ENCODE peak calls at places on chromosomes 4 and X, in ten cellular contexts. One of them, this sample, is unnamed.

GRCh38 chr4:143555676-143556075 is 42.2 kb downstream of the SMARCA5 start:
- DNase-seq in psoas muscle: no peak
- DNase-seq in PC-9: no peak
- DNase-seq in mammary epithelial cell: peak; percentile 8
- DNase-seq in AG04449: no peak
- DNase-seq in GM13977: no peak
- DNase-seq in A549: no peak
- DNase-seq in mucosa of descending colon: no peak
- DNase-seq in ovary: no peak
- DNase-seq in astrocyte of the spinal cord: no peak
- DNase-seq in this sample: no peak

GRCh38 chr4:135724426-135724825 is 1522.8 kb upstream of the PABPC4L start:
- DNase-seq in mucosa of descending colon: no peak
- DNase-seq in GM13977: no peak
- DNase-seq in astrocyte of the spinal cord: no peak
- DNase-seq in A549: no peak
- DNase-seq in AG04449: no peak
- DNase-seq in mammary epithelial cell: no peak
- DNase-seq in ovary: no peak
- DNase-seq in PC-9: no peak
- DNase-seq in psoas muscle: no peak
- DNase-seq in this sample: no peak

GRCh38 chr4:3040447-3041191 is 33.7 kb downstream of the HTT-AS start:
- DNase-seq in PC-9: no peak
- DNase-seq in psoas muscle: peak; percentile 55
- DNase-seq in AG04449: no peak
- DNase-seq in A549: no peak
- DNase-seq in GM13977: peak; percentile 56
- DNase-seq in mucosa of descending colon: no peak
- DNase-seq in ovary: no peak
- DNase-seq in mammary epithelial cell: no peak
- DNase-seq in astrocyte of the spinal cord: no peak
- DNase-seq in this sample: peak; percentile 72

GRCh38 chr4:184344899-184345572 is 127.4 kb upstream of the ENPP6 start:
- DNase-seq in PC-9: no peak
- DNase-seq in astrocyte of the spinal cord: no peak
- DNase-seq in GM13977: no peak
- DNase-seq in AG04449: no peak
- DNase-seq in psoas muscle: peak; percentile 78
- DNase-seq in A549: no peak
- DNase-seq in ovary: no peak
- DNase-seq in mucosa of descending colon: no peak
- DNase-seq in mammary epithelial cell: no peak
- DNase-seq in this sample: no peak

GRCh38 chr4:73068496-73069337 is 799 bp downstream of the COX18 start:
- DNase-seq in mucosa of descending colon: no peak
- DNase-seq in A549: peak; percentile 25
- DNase-seq in PC-9: no peak
- DNase-seq in astrocyte of the spinal cord: peak; percentile 53
- DNase-seq in AG04449: no peak
- DNase-seq in psoas muscle: no peak
- DNase-seq in ovary: no peak
- DNase-seq in GM13977: no peak
- DNase-seq in mammary epithelial cell: peak; percentile 37
- DNase-seq in this sample: no peak

GRCh38 chr4:151678048-151678853 is 82.6 kb downstream of the GATB start:
- DNase-seq in psoas muscle: no peak
- DNase-seq in mammary epithelial cell: no peak
- DNase-seq in A549: no peak
- DNase-seq in GM13977: no peak
- DNase-seq in AG04449: no peak
- DNase-seq in ovary: no peak
- DNase-seq in PC-9: no peak
- DNase-seq in mucosa of descending colon: no peak
- DNase-seq in astrocyte of the spinal cord: no peak
- DNase-seq in this sample: no peak

GRCh38 chr4:127479031-127479622 is 153.6 kb upstream of the INTU start:
- DNase-seq in A549: peak; percentile 50
- DNase-seq in AG04449: no peak
- DNase-seq in psoas muscle: no peak
- DNase-seq in ovary: no peak
- DNase-seq in astrocyte of the spinal cord: peak; percentile 50
- DNase-seq in mucosa of descending colon: no peak
- DNase-seq in mammary epithelial cell: peak; percentile 1
- DNase-seq in GM13977: peak; percentile 23
- DNase-seq in PC-9: peak; percentile 39
- DNase-seq in this sample: no peak

GRCh38 chr4:75658881-75659280 is 14.3 kb downstream of the G3BP2 start:
- DNase-seq in PC-9: peak; percentile 67
- DNase-seq in A549: peak; percentile 3
- DNase-seq in mammary epithelial cell: no peak
- DNase-seq in ovary: no peak
- DNase-seq in psoas muscle: no peak
- DNase-seq in astrocyte of the spinal cord: no peak
- DNase-seq in mucosa of descending colon: no peak
- DNase-seq in GM13977: no peak
- DNase-seq in AG04449: no peak
- DNase-seq in this sample: no peak

GRCh38 chrX:25721564-25721963 is 416.6 kb upstream of the MAGEB18 start:
- DNase-seq in mucosa of descending colon: no peak
- DNase-seq in GM13977: peak; percentile 3
- DNase-seq in A549: peak; percentile 18
- DNase-seq in ovary: no peak
- DNase-seq in AG04449: no peak
- DNase-seq in PC-9: no peak
- DNase-seq in mammary epithelial cell: no peak
- DNase-seq in astrocyte of the spinal cord: peak; percentile 26
- DNase-seq in psoas muscle: no peak
- DNase-seq in this sample: no peak

GRCh38 chr4:19748470-19748869 is 503.2 kb upstream of the SLIT2 start:
- DNase-seq in psoas muscle: no peak
- DNase-seq in PC-9: no peak
- DNase-seq in AG04449: peak; percentile 52
- DNase-seq in GM13977: no peak
- DNase-seq in A549: no peak
- DNase-seq in ovary: no peak
- DNase-seq in mucosa of descending colon: no peak
- DNase-seq in astrocyte of the spinal cord: no peak
- DNase-seq in mammary epithelial cell: no peak
- DNase-seq in this sample: no peak

GRCh38 chr4:4572821-4573220 is 31.0 kb upstream of the STX18 start:
- DNase-seq in AG04449: no peak
- DNase-seq in mammary epithelial cell: no peak
- DNase-seq in psoas muscle: no peak
- DNase-seq in GM13977: no peak
- DNase-seq in astrocyte of the spinal cord: no peak
- DNase-seq in mucosa of descending colon: no peak
- DNase-seq in PC-9: no peak
- DNase-seq in A549: no peak
- DNase-seq in ovary: no peak
- DNase-seq in this sample: no peak

GRCh38 chr4:87011340-87012034 is 76.7 kb downstream of the AFF1 start:
- DNase-seq in A549: peak; percentile 80
- DNase-seq in GM13977: no peak
- DNase-seq in AG04449: no peak
- DNase-seq in ovary: no peak
- DNase-seq in psoas muscle: no peak
- DNase-seq in PC-9: peak; percentile 79
- DNase-seq in mucosa of descending colon: no peak
- DNase-seq in astrocyte of the spinal cord: peak; percentile 83
- DNase-seq in mammary epithelial cell: peak; percentile 80
- DNase-seq in this sample: no peak

GRCh38 chr4:153345011-153345981 is 808 bp downstream of the MND1 start:
- DNase-seq in psoas muscle: peak; percentile 49
- DNase-seq in astrocyte of the spinal cord: peak; percentile 63
- DNase-seq in GM13977: peak; percentile 56
- DNase-seq in A549: peak; percentile 57
- DNase-seq in AG04449: no peak
- DNase-seq in ovary: peak; percentile 33
- DNase-seq in mammary epithelial cell: peak; percentile 74
- DNase-seq in PC-9: peak; percentile 67
- DNase-seq in mucosa of descending colon: peak; percentile 59
- DNase-seq in this sample: peak; percentile 47

GRCh38 chr4:3201718-3202702 is 46.9 kb upstream of the MSANTD1 start:
- DNase-seq in astrocyte of the spinal cord: peak; percentile 33
- DNase-seq in GM13977: peak; percentile 68
- DNase-seq in PC-9: no peak
- DNase-seq in psoas muscle: no peak
- DNase-seq in A549: no peak
- DNase-seq in mucosa of descending colon: no peak
- DNase-seq in mammary epithelial cell: no peak
- DNase-seq in AG04449: no peak
- DNase-seq in ovary: no peak
- DNase-seq in this sample: peak; percentile 75

GRCh38 chr4:183132081-183132480 is 33.0 kb downstream of the WWC2 start:
- DNase-seq in mucosa of descending colon: no peak
- DNase-seq in ovary: no peak
- DNase-seq in A549: no peak
- DNase-seq in psoas muscle: no peak
- DNase-seq in PC-9: no peak
- DNase-seq in AG04449: no peak
- DNase-seq in GM13977: no peak
- DNase-seq in mammary epithelial cell: no peak
- DNase-seq in astrocyte of the spinal cord: no peak
- DNase-seq in this sample: no peak

GRCh38 chr4:158255727-158256324 is 45.5 kb downstream of the TMEM144 start:
- DNase-seq in psoas muscle: no peak
- DNase-seq in mammary epithelial cell: peak; percentile 27
- DNase-seq in AG04449: peak; percentile 2
- DNase-seq in GM13977: peak; percentile 9
- DNase-seq in ovary: no peak
- DNase-seq in PC-9: no peak
- DNase-seq in astrocyte of the spinal cord: peak; percentile 68
- DNase-seq in A549: peak; percentile 41
- DNase-seq in mucosa of descending colon: no peak
- DNase-seq in this sample: no peak

GRCh38 chr4:122647656-122648055 is 26.8 kb upstream of the IL21 start:
- DNase-seq in PC-9: no peak
- DNase-seq in astrocyte of the spinal cord: no peak
- DNase-seq in ovary: no peak
- DNase-seq in AG04449: no peak
- DNase-seq in A549: no peak
- DNase-seq in psoas muscle: no peak
- DNase-seq in GM13977: no peak
- DNase-seq in mucosa of descending colon: no peak
- DNase-seq in mammary epithelial cell: no peak
- DNase-seq in this sample: no peak

GRCh38 chr4:122658377-122658776 is 37.5 kb upstream of the IL21 start:
- DNase-seq in PC-9: no peak
- DNase-seq in AG04449: no peak
- DNase-seq in ovary: no peak
- DNase-seq in astrocyte of the spinal cord: no peak
- DNase-seq in mucosa of descending colon: no peak
- DNase-seq in GM13977: no peak
- DNase-seq in A549: no peak
- DNase-seq in psoas muscle: no peak
- DNase-seq in mammary epithelial cell: no peak
- DNase-seq in this sample: no peak

GRCh38 chr4:122650148-122650547 is 29.3 kb upstream of the IL21 start:
- DNase-seq in GM13977: no peak
- DNase-seq in ovary: no peak
- DNase-seq in mammary epithelial cell: no peak
- DNase-seq in mucosa of descending colon: no peak
- DNase-seq in AG04449: no peak
- DNase-seq in astrocyte of the spinal cord: no peak
- DNase-seq in A549: no peak
- DNase-seq in PC-9: no peak
- DNase-seq in psoas muscle: no peak
- DNase-seq in this sample: no peak

DNA sequence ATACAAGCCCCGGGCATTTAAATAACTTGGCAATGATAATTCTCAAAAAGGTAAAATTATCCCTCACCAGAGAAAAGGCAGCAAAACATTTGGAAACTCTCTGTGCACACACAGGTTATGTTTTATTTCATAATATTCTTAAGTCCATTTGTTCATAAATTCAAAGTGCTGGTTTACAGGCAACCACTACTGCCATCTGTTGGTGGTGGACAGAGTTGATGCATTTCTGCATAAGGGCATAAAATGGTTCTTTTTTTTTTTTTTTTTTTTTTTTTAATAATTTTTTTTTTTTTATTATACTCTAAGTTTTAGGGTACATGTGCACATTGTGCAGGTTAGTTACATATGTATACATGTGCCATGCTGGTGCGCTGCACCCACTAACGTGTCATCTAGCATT is 31.5 kb upstream of the IL21 start:
- DNase-seq in PC-9: peak; percentile 46
- DNase-seq in AG04449: no peak
- DNase-seq in astrocyte of the spinal cord: peak; percentile 72
- DNase-seq in psoas muscle: no peak
- DNase-seq in ovary: peak; percentile 16
- DNase-seq in A549: peak; percentile 61
- DNase-seq in GM13977: peak; percentile 45
- DNase-seq in mucosa of descending colon: no peak
- DNase-seq in mammary epithelial cell: peak; percentile 30
- DNase-seq in this sample: peak; percentile 39
- TF ChIP-seq CTCF in PC-9: peak; percentile 70
- TF ChIP-seq CTCF in AG04449: peak; percentile 55
- TF ChIP-seq CTCF in astrocyte of the spinal cord: peak; percentile 76
- TF ChIP-seq CTCF in psoas muscle: peak; percentile 22
- TF ChIP-seq CTCF in ovary: no peak
- TF ChIP-seq CTCF in A549: peak; percentile 25
- TF ChIP-seq CTCF in GM13977: peak; percentile 60
- TF ChIP-seq CTCF in mucosa of descending colon: peak; percentile 20
- TF ChIP-seq CTCF in mammary epithelial cell: peak; percentile 70
- TF ChIP-seq CTCF in this sample: peak; percentile 34

GRCh38 chr4:105196523-105197145 is 50.0 kb downstream of the TET2 start:
- DNase-seq in A549: peak; percentile 6
- DNase-seq in GM13977: no peak
- DNase-seq in AG04449: no peak
- DNase-seq in mucosa of descending colon: no peak
- DNase-seq in ovary: no peak
- DNase-seq in psoas muscle: no peak
- DNase-seq in mammary epithelial cell: no peak
- DNase-seq in PC-9: no peak
- DNase-seq in astrocyte of the spinal cord: peak; percentile 31
- DNase-seq in this sample: no peak
- TF ChIP-seq CTCF in A549: no peak
- TF ChIP-seq CTCF in GM13977: peak; percentile 4
- TF ChIP-seq CTCF in AG04449: peak; percentile 23
- TF ChIP-seq CTCF in mucosa of descending colon: no peak
- TF ChIP-seq CTCF in ovary: no peak
- TF ChIP-seq CTCF in psoas muscle: no peak
- TF ChIP-seq CTCF in mammary epithelial cell: peak; percentile 18
- TF ChIP-seq CTCF in PC-9: no peak
- TF ChIP-seq CTCF in astrocyte of the spinal cord: peak; percentile 40
- TF ChIP-seq CTCF in this sample: no peak

GRCh38 chr4:138062929-138063328 is 179.2 kb downstream of the SLC7A11 start:
- DNase-seq in psoas muscle: no peak
- DNase-seq in A549: no peak
- DNase-seq in AG04449: no peak
- DNase-seq in astrocyte of the spinal cord: peak; percentile 40
- DNase-seq in mucosa of descending colon: no peak
- DNase-seq in mammary epithelial cell: peak; percentile 32
- DNase-seq in ovary: no peak
- DNase-seq in GM13977: no peak
- DNase-seq in PC-9: no peak
- DNase-seq in this sample: no peak
- TF ChIP-seq CTCF in psoas muscle: no peak
- TF ChIP-seq CTCF in A549: no peak
- TF ChIP-seq CTCF in AG04449: peak; percentile 26
- TF ChIP-seq CTCF in astrocyte of the spinal cord: peak; percentile 23
- TF ChIP-seq CTCF in mucosa of descending colon: no peak
- TF ChIP-seq CTCF in mammary epithelial cell: no peak
- TF ChIP-seq CTCF in ovary: no peak
- TF ChIP-seq CTCF in GM13977: no peak
- TF ChIP-seq CTCF in PC-9: no peak
- TF ChIP-seq CTCF in this sample: no peak

GRCh38 chr4:32268949-32269348 is 1548.8 kb downstream of the PCDH7 start:
- DNase-seq in GM13977: no peak
- DNase-seq in A549: peak; percentile 0
- DNase-seq in psoas muscle: no peak
- DNase-seq in astrocyte of the spinal cord: peak; percentile 4
- DNase-seq in AG04449: no peak
- DNase-seq in ovary: no peak
- DNase-seq in mammary epithelial cell: peak; percentile 4
- DNase-seq in mucosa of descending colon: no peak
- DNase-seq in PC-9: no peak
- DNase-seq in this sample: no peak
- TF ChIP-seq CTCF in GM13977: no peak
- TF ChIP-seq CTCF in A549: no peak
- TF ChIP-seq CTCF in psoas muscle: no peak
- TF ChIP-seq CTCF in astrocyte of the spinal cord: peak; percentile 28
- TF ChIP-seq CTCF in AG04449: no peak
- TF ChIP-seq CTCF in ovary: no peak
- TF ChIP-seq CTCF in mammary epithelial cell: peak; percentile 45
- TF ChIP-seq CTCF in mucosa of descending colon: no peak
- TF ChIP-seq CTCF in PC-9: no peak
- TF ChIP-seq CTCF in this sample: no peak

This sample was measured in GM13976.